ENCODE peak calls at places on chromosomes 11 and 22, in six cellular contexts. Q is HepG2, I is H1, S is K562, W is HL-60, P is SK-N-SH. E is an unnamed sample.

GRCh38 chr22:44538518-44539315 is 40.7 kb upstream of the RTL6 start:
- DNase-seq in P (no peak), I (no peak), W (no peak), Q (no peak), S (no peak), E (no peak)

GRCh38 chr22:28604961-28605360 is 74.7 kb downstream of the TTC28 start:
- DNase-seq in S (no peak), P (no peak), W (no peak), Q (no peak), I (no peak), E (no peak)

GRCh38 chr11:118634435-118635236 is 27.2 kb downstream of the PHLDB1 start:
- DNase-seq in S (peak), P (peak), Q (peak), W (peak), I (peak), E (no peak)

GRCh38 chr22:23774114-23774921 is 1.7 kb downstream of the MMP11 start:
- DNase-seq in I (no peak), W (no peak), Q (peak), P (no peak), S (no peak), E (no peak)

GRCh38 chr11:76288166-76288978 is 82.1 kb upstream of the WNT11 start:
- DNase-seq in W (no peak), I (no peak), P (no peak), Q (no peak), S (no peak), E (no peak)

GRCh38 chr11:128757235-128757711 is 63.4 kb downstream of the FLI1 start:
- DNase-seq in S (peak), I (no peak), W (peak), Q (no peak), P (no peak), E (peak)

GRCh38 chr22:17569971-17570511 is 6.7 kb downstream of the SLC25A18 start:
- DNase-seq in P (no peak), Q (no peak), W (no peak), S (no peak), I (no peak), E (no peak)

GRCh38 chr11:45145421-45146071 is 893 bp upstream of the PRDM11 start:
- DNase-seq in P (no peak), S (no peak), W (no peak), I (peak), Q (no peak), E (no peak)

GRCh38 chr11:122486793-122487495 is 168.6 kb upstream of the UBASH3B start:
- DNase-seq in W (no peak), Q (no peak), P (no peak), S (no peak), I (peak), E (no peak)

GRCh38 chr22:20566420-20567260 is 59.2 kb downstream of the MED15 start:
- DNase-seq in I (no peak), Q (no peak), S (no peak), W (no peak), P (no peak), E (no peak)

GRCh38 chr11:68889948-68890446 is 13.6 kb downstream of the MRPL21 start:
- DNase-seq in I (peak), W (no peak), Q (no peak), P (peak), S (peak), E (no peak)

GRCh38 chr11:45643585-45643984 is 21.8 kb downstream of the CHST1 start:
- DNase-seq in W (no peak), Q (no peak), S (no peak), I (no peak), P (no peak), E (no peak)

GRCh38 chr11:88849368-88849767 is 216.4 kb downstream of the GRM5 start:
- DNase-seq in I (no peak), P (no peak), S (no peak), W (no peak), Q (no peak), E (no peak)

GRCh38 chr22:42544686-42545085 is 9.1 kb upstream of the SERHL2 start:
- DNase-seq in I (no peak), W (no peak), P (no peak), Q (peak), S (no peak), E (no peak)

GRCh38 chr22:42549329-42550060 is 4.3 kb upstream of the SERHL2 start:
- DNase-seq in S (no peak), P (no peak), W (no peak), Q (no peak), I (no peak), E (no peak)

GRCh38 chr22:42547562-42547961 is 6.2 kb upstream of the SERHL2 start:
- DNase-seq in Q (no peak), I (no peak), W (no peak), P (no peak), S (no peak), E (no peak)

GRCh38 chr22:42553475-42554361 is at the start of gene SERHL2:
- DNase-seq in Q (peak), P (peak), W (peak), S (peak), I (peak), E (peak)

DNA sequence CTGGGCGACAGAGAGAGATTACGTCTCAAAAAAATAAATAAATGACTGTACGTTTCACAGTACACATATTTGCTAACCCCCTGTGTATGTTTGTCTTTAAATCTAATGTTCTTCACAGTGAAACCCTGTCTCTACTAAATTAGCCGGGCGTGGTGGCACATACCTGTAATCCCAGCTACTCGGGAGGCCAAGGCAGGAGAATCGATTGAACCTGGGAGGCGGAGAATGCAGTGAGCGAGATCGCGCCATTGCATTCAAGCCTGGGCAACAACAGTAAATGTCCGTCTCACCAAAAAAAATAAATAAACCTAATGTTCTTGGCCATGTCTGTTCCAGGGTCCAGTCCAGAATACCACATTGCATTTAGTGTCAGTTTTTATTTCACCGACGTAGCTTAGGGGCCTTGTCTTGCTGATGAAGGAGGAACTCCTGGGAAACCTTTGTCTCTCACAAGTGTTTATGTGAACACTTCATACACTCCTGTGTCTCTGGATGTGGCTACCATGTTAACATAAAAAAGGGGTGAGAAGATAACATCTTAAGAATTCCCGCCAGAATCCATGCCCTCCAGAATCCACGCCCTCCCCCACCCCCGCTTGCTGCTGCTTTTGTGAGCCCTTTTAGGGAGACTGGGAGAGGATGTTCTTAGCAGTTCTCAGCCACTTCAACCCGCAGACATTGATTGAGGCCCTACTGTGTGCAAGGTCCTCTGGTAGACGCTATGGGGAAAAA is 5.0 kb upstream of the SERHL2 start:
- DNase-seq in W (no peak), Q (no peak), I (no peak), P (no peak), S (no peak), E (no peak)
- TF ChIP-seq GABPA in W (no peak), Q (no peak), I (no peak), P (no peak), S (no peak), E (no peak)

GRCh38 chr11:103532133-103532788 is 423.0 kb downstream of the DYNC2H1 start:
- DNase-seq in W (no peak), P (no peak), Q (no peak), S (no peak), I (no peak), E (no peak)
- TF ChIP-seq GABPA in W (no peak), P (no peak), Q (no peak), S (no peak), I (no peak), E (no peak)

DNA sequence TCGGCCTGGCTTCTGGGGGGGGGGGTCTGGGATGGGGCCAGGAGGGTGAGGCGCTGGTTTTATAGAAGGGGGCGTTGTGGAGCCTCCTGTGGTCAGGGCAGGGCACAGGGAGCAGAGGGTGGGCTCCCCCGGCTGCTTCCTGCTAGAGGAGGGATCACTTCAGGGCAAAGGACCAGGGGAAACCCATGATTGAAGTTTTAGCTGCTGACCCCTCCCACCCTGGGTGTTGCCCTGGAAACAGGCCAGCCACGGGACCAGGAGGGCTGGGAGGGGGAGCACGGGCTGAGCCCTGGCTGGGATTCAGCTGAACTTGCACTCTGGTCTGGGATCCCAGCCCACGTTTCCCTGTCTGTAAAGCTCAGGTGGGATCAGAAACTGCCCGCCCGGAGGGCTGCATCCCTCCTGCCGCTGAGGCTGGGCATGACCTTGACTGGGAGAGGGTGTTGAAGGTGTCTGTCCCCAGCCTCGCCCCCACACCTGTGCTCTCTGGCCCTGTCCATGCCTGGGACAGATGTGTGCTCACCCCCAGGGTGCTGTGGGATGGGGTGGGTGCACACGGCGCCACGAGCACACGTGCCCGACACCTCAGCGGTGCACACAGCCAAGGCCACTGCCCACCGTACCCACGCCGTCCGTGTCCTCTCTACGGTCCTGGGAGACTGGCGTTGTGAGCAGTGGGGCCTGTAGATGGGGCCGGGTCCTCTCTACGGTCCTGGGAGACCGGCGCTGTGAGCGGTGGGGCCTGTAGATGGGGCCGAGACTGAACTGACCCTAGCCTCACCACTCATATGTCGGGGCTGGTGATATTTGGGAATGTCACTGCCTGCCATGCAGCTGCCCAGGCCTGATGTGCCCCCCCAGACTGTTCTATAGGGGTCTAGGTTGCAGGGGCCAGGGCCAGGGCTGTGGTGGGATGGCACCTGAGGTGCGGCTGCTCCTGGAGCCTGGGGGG is 2.3 kb downstream of the TSPAN4 start:
- DNase-seq in S (peak), Q (peak), P (peak), W (no peak), I (peak), E (no peak)
- TF ChIP-seq GABPA in S (no peak), Q (no peak), P (no peak), W (no peak), I (no peak), E (no peak)

GRCh38 chr11:29957406-29957805 is 59.4 kb downstream of the KCNA4 start:
- DNase-seq in W (no peak), Q (no peak), I (no peak), S (no peak), P (no peak), E (no peak)

GRCh38 chr11:29959488-29959887 is 57.3 kb downstream of the KCNA4 start:
- DNase-seq in S (no peak), W (no peak), I (no peak), P (no peak), Q (no peak), E (no peak)

DNA sequence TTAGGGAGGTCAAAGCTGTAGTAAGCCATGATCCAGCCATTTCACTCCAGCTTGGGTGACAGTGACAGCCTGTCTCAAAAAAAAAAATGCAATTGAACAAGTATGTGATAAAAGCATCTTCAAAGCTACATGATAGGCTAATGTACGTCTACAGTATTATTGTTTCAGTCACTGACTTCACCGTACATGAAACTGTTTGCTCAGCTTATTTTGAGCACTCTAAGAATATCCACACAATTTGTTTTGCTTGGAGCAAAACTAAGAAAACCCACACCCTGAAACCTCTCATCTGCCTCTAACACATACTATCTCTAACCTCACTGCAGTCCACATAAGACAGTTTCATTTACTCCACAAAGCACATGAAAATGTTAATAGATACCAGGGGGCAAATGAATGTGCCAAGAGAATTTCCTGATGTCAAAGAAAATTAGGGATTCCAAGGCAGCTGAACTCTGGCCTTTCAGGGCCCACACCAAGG is 60.7 kb downstream of the KCNA4 start:
- DNase-seq in I (no peak), Q (no peak), S (no peak), P (no peak), W (no peak), E (no peak)
- TF ChIP-seq GABPA in I (no peak), Q (no peak), S (no peak), P (no peak), W (no peak), E (no peak)

DNA sequence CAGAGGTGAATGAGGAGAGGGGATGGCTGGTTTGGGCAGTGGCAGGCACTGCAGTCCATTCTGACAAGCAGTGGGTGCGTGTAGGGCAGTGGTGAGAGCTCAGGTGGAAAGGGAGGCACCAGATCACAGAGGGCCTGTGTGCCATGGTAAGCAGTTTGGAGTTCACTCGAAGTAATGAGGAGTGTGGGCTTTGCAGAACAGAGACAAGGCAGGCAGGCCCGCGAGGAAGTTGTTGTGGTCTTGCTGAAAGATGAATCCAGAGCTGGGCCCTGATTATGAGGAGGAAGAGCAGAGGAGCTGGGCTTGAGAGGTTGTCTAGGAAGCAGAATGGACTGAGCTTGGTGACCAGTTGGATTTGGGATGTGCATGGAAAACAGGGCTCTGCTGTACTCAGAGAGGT is 1.6 kb upstream of the DNAJB13 start:
- DNase-seq in P (no peak), Q (no peak), W (no peak), I (no peak), S (no peak), E (no peak)
- TF ChIP-seq GABPA in P (no peak), Q (no peak), W (no peak), I (no peak), S (no peak), E (no peak)

E was measured in GM12878.